ENCODE peak calls at places on chromosomes 2 and 18, in seven cellular contexts. F is mammary epithelial cell, R is K562, O is left lung, B is spleen, K is brain microvascular endothelial cell, P is uterus. E is an unnamed sample.

GRCh38 chr2:38217401-38218188 is 141.6 kb upstream of the CYP1B1 start:
- DNase-seq in F (no peak), P (no peak), K (no peak), O (no peak), B (no peak), R (no peak), E (no peak)

GRCh38 chr18:51251625-51252024 is 54.1 kb upstream of the MEX3C start:
- DNase-seq in B (peak), F (no peak), K (no peak), R (no peak), O (no peak), P (no peak), E (no peak)

GRCh38 chr2:1625281-1626001 is 118.9 kb downstream of the PXDN start:
- DNase-seq in O (peak), F (peak), K (peak), P (peak), R (no peak), B (peak), E (no peak)

GRCh38 chr18:7417742-7418141 is 149.4 kb upstream of the PTPRM start:
- DNase-seq in K (peak), F (peak), R (no peak), B (no peak), P (no peak), O (no peak), E (no peak)

GRCh38 chr18:75247601-75248421 is 37.2 kb downstream of the TSHZ1 start:
- DNase-seq in F (peak), K (peak), R (no peak), O (no peak), B (no peak), P (no peak), E (no peak)

GRCh38 chr18:48949606-48950535 is 894 bp downstream of the SMAD7 start:
- DNase-seq in K (no peak), R (no peak), P (no peak), F (peak), B (peak), O (peak), E (no peak)

GRCh38 chr18:3806656-3807055 is 356.7 kb downstream of the TGIF1 start:
- DNase-seq in K (no peak), P (no peak), R (no peak), O (no peak), F (no peak), B (no peak), E (no peak)

GRCh38 chr2:179354739-179355537 is 90.3 kb upstream of the SESTD1 start:
- DNase-seq in B (no peak), F (no peak), P (no peak), O (no peak), R (no peak), K (no peak), E (no peak)

GRCh38 chr2:231904161-231904611 is 22.0 kb downstream of the NPPC start:
- DNase-seq in R (no peak), O (peak), F (no peak), P (no peak), B (peak), K (no peak), E (no peak)

GRCh38 chr2:40193670-40194026 is 258.2 kb downstream of the SLC8A1 start:
- DNase-seq in B (no peak), K (no peak), F (no peak), P (no peak), O (no peak), R (no peak), E (no peak)

GRCh38 chr2:129069875-129070594 is 751.4 kb upstream of the HS6ST1 start:
- DNase-seq in P (no peak), O (no peak), K (no peak), B (no peak), R (no peak), F (no peak), E (no peak)

GRCh38 chr2:69026638-69027037 is 13.7 kb downstream of the ANTXR1 start:
- DNase-seq in P (no peak), B (no peak), K (no peak), R (no peak), O (no peak), F (no peak), E (no peak)

GRCh38 chr2:28647682-28648081 is 103.9 kb upstream of the PPP1CB start:
- DNase-seq in P (no peak), B (no peak), O (no peak), F (no peak), R (no peak), K (no peak), E (no peak)

GRCh38 chr18:68456985-68457384 is 257.9 kb downstream of the TMX3 start:
- DNase-seq in P (no peak), B (no peak), O (no peak), F (no peak), K (peak), R (no peak), E (no peak)

GRCh38 chr2:109345091-109345490 is 216.1 kb downstream of the SH3RF3 start:
- DNase-seq in O (no peak), F (no peak), P (no peak), K (no peak), B (no peak), R (no peak), E (no peak)

GRCh38 chr18:78741381-78742340 is 238.0 kb upstream of the SALL3 start:
- DNase-seq in B (peak), K (no peak), F (no peak), R (no peak), O (no peak), P (peak), E (no peak)

GRCh38 chr2:34815052-34815741 is 1216.1 kb upstream of the FAM98A start:
- DNase-seq in P (no peak), K (no peak), F (no peak), O (no peak), B (no peak), R (no peak), E (no peak)

GRCh38 chr18:27985800-27986199 is 191.1 kb downstream of the CDH2 start:
- DNase-seq in K (no peak), B (no peak), R (no peak), F (no peak), P (no peak), O (no peak), E (no peak)

GRCh38 chr2:218393750-218394290 is 5.8 kb upstream of the CTDSP1 start:
- DNase-seq in K (no peak), B (no peak), F (no peak), R (peak), P (no peak), O (peak), E (no peak)

GRCh38 chr2:230956827-230957755 is 32.0 kb upstream of the GPR55 start:
- DNase-seq in R (peak), F (peak), P (peak), K (peak), B (no peak), O (peak), E (no peak)

GRCh38 chr2:207603486-207603885 is 21.7 kb downstream of the METTL21A start:
- DNase-seq in P (no peak), R (no peak), F (no peak), O (no peak), K (no peak), B (no peak), E (no peak)

GRCh38 chr18:36428431-36429029 is 131.0 kb downstream of the FHOD3 start:
- DNase-seq in K (no peak), O (no peak), P (no peak), R (no peak), F (no peak), B (no peak), E (no peak)

GRCh38 chr2:71719520-71720282 is 266.3 kb downstream of the DYSF start:
- DNase-seq in O (no peak), B (no peak), F (no peak), R (no peak), K (no peak), P (no peak), E (no peak)

GRCh38 chr2:46173030-46173429 is 124.2 kb upstream of the EPAS1 start:
- DNase-seq in F (no peak), R (no peak), B (peak), P (no peak), O (no peak), K (no peak), E (no peak)

GRCh38 chr2:75596784-75597183 is 36.0 kb upstream of the EVA1A start:
- DNase-seq in B (no peak), P (no peak), R (no peak), O (no peak), F (no peak), K (no peak), E (no peak)

GRCh38 chr2:40346535-40347354 is 105.1 kb downstream of the SLC8A1 start:
- DNase-seq in K (no peak), R (no peak), P (no peak), O (no peak), B (no peak), F (no peak), E (no peak)

GRCh38 chr2:159735648-159736047 is 23.3 kb downstream of the MARCHF7 start:
- DNase-seq in F (peak), B (no peak), P (no peak), O (no peak), R (no peak), K (no peak), E (no peak)
- H3K27ac ChIP-seq in F (peak), B (no peak), P (no peak), O (no peak), R (no peak), K (peak), E (no peak)

GRCh38 chr18:8786766-8787670 is 81.7 kb downstream of the MTCL1 start:
- DNase-seq in F (peak), O (no peak), P (no peak), B (no peak), K (no peak), R (no peak), E (no peak)
- TF ChIP-seq CTCF in F (no peak), O (no peak), P (no peak), B (no peak), K (no peak), R (no peak), E (no peak)

GRCh38 chr2:36560726-36561125 is 37.2 kb downstream of the FEZ2 start:
- DNase-seq in B (no peak), K (no peak), F (no peak), O (no peak), R (no peak), P (no peak), E (no peak)
- H3K27ac ChIP-seq in B (no peak), K (peak), F (no peak), O (peak), R (no peak), P (peak), E (no peak)

GRCh38 chr2:236001166-236001828 is 166.9 kb downstream of the GBX2 start:
- DNase-seq in B (peak), O (no peak), K (no peak), P (no peak), F (no peak), R (no peak), E (no peak)
- TF ChIP-seq CTCF in B (no peak), O (no peak), K (no peak), P (no peak), F (no peak), R (no peak), E (no peak)

E was measured in CD4-positive, alpha-beta T cell.